ENCODE peak calls at places on chromosomes 4 and X, in seven cellular contexts. One of them, this sample, is unnamed.

GRCh38 chrX:114611018-114611619 is 27.2 kb downstream of the HTR2C start:
- DNase-seq in PC-3: peak; percentile 65
- DNase-seq in endodermal cell: peak; percentile 64
- DNase-seq in H7: peak; percentile 22
- DNase-seq in stomach: peak; percentile 32
- DNase-seq in upper lobe of left lung: no peak
- DNase-seq in GM23338: peak; percentile 68
- DNase-seq in this sample: no peak

GRCh38 chrX:136879001-136879667 is 1.4 kb downstream of the RBMX start:
- DNase-seq in PC-3: no peak
- DNase-seq in GM23338: no peak
- DNase-seq in endodermal cell: no peak
- DNase-seq in upper lobe of left lung: no peak
- DNase-seq in H7: no peak
- DNase-seq in stomach: no peak
- DNase-seq in this sample: no peak

GRCh38 chr4:153204247-153205027 is at the start of gene TRIM2:
- DNase-seq in PC-3: peak; percentile 70
- DNase-seq in stomach: peak; percentile 93
- DNase-seq in endodermal cell: peak; percentile 90
- DNase-seq in upper lobe of left lung: peak; percentile 84
- DNase-seq in H7: peak; percentile 63
- DNase-seq in GM23338: peak; percentile 95
- DNase-seq in this sample: peak; percentile 72

GRCh38 chr4:127140306-127140705 is 492.5 kb upstream of the INTU start:
- DNase-seq in stomach: no peak
- DNase-seq in H7: no peak
- DNase-seq in endodermal cell: no peak
- DNase-seq in PC-3: peak; percentile 41
- DNase-seq in upper lobe of left lung: no peak
- DNase-seq in GM23338: no peak
- DNase-seq in this sample: no peak

GRCh38 chr4:48255130-48255958 is 14.3 kb downstream of the TEC start:
- DNase-seq in endodermal cell: no peak
- DNase-seq in upper lobe of left lung: no peak
- DNase-seq in stomach: no peak
- DNase-seq in H7: no peak
- DNase-seq in GM23338: peak; percentile 13
- DNase-seq in PC-3: no peak
- DNase-seq in this sample: no peak

GRCh38 chrX:100512471-100512870 is 72.3 kb upstream of the TNMD start:
- DNase-seq in endodermal cell: no peak
- DNase-seq in H7: peak; percentile 23
- DNase-seq in upper lobe of left lung: no peak
- DNase-seq in stomach: no peak
- DNase-seq in GM23338: peak; percentile 32
- DNase-seq in PC-3: peak; percentile 40
- DNase-seq in this sample: no peak

GRCh38 chr4:40299704-40300336 is 35.3 kb upstream of the CHRNA9 start:
- DNase-seq in endodermal cell: peak; percentile 31
- DNase-seq in H7: no peak
- DNase-seq in PC-3: peak; percentile 47
- DNase-seq in GM23338: no peak
- DNase-seq in stomach: peak; percentile 52
- DNase-seq in upper lobe of left lung: no peak
- DNase-seq in this sample: no peak

GRCh38 chr4:139153411-139154133 is 23.4 kb downstream of the ELF2 start:
- DNase-seq in upper lobe of left lung: no peak
- DNase-seq in PC-3: peak; percentile 34
- DNase-seq in stomach: no peak
- DNase-seq in GM23338: peak; percentile 79
- DNase-seq in endodermal cell: peak; percentile 66
- DNase-seq in H7: peak; percentile 41
- DNase-seq in this sample: no peak

GRCh38 chr4:66298596-66298995 is 628.3 kb upstream of the EPHA5 start:
- DNase-seq in upper lobe of left lung: no peak
- DNase-seq in PC-3: peak; percentile 73
- DNase-seq in stomach: no peak
- DNase-seq in endodermal cell: no peak
- DNase-seq in GM23338: no peak
- DNase-seq in H7: no peak
- DNase-seq in this sample: no peak

GRCh38 chr4:1488831-1489638 is 82.8 kb upstream of the NKX1-1 start:
- DNase-seq in PC-3: no peak
- DNase-seq in upper lobe of left lung: no peak
- DNase-seq in stomach: no peak
- DNase-seq in endodermal cell: peak; percentile 30
- DNase-seq in GM23338: no peak
- DNase-seq in H7: peak; percentile 46
- DNase-seq in this sample: peak; percentile 19

GRCh38 chrX:111168314-111168713 is 72.3 kb downstream of the PAK3 start:
- DNase-seq in H7: peak; percentile 4
- DNase-seq in PC-3: peak; percentile 10
- DNase-seq in stomach: no peak
- DNase-seq in upper lobe of left lung: no peak
- DNase-seq in GM23338: peak; percentile 43
- DNase-seq in endodermal cell: peak; percentile 72
- DNase-seq in this sample: no peak

GRCh38 chr4:11650801-11651596 is 222.3 kb upstream of the HS3ST1 start:
- DNase-seq in H7: no peak
- DNase-seq in GM23338: no peak
- DNase-seq in PC-3: peak; percentile 50
- DNase-seq in upper lobe of left lung: no peak
- DNase-seq in stomach: no peak
- DNase-seq in endodermal cell: no peak
- DNase-seq in this sample: no peak

GRCh38 chrX:633043-633654 is 2.6 kb downstream of the SHOX start:
- DNase-seq in GM23338: no peak
- DNase-seq in PC-3: no peak
- DNase-seq in stomach: no peak
- DNase-seq in endodermal cell: no peak
- DNase-seq in upper lobe of left lung: no peak
- DNase-seq in H7: no peak
- DNase-seq in this sample: no peak

GRCh38 chr4:151114338-151114737 is 14.9 kb downstream of the RPS3A start:
- DNase-seq in endodermal cell: peak; percentile 35
- DNase-seq in PC-3: no peak
- DNase-seq in H7: no peak
- DNase-seq in stomach: no peak
- DNase-seq in upper lobe of left lung: no peak
- DNase-seq in GM23338: no peak
- DNase-seq in this sample: no peak
- H3K27me3 ChIP-seq in endodermal cell: no peaks in the 10 kb centered on the region
- H3K27me3 ChIP-seq in PC-3: no peaks in the 10 kb centered on the region
- H3K27me3 ChIP-seq in H7: no peaks in the 10 kb centered on the region
- H3K27me3 ChIP-seq in stomach: no peaks in the 10 kb centered on the region
- H3K27me3 ChIP-seq in upper lobe of left lung: no peaks in the 10 kb centered on the region
- H3K27me3 ChIP-seq in GM23338: no peaks in the 10 kb centered on the region
- H3K27me3 ChIP-seq in this sample: no peaks in the 10 kb centered on the region

GRCh38 chr4:135408109-135408508 is 1206.5 kb upstream of the PABPC4L start:
- DNase-seq in upper lobe of left lung: no peak
- DNase-seq in GM23338: peak; percentile 1
- DNase-seq in stomach: no peak
- DNase-seq in H7: peak; percentile 6
- DNase-seq in PC-3: no peak
- DNase-seq in endodermal cell: no peak
- DNase-seq in this sample: no peak
- H3K4me3 ChIP-seq in upper lobe of left lung: no peak overlapping the region
- H3K4me3 ChIP-seq in GM23338: no peak overlapping the region
- H3K4me3 ChIP-seq in stomach: no peak overlapping the region
- H3K4me3 ChIP-seq in H7: no peak overlapping the region
- H3K4me3 ChIP-seq in PC-3: no peak overlapping the region
- H3K4me3 ChIP-seq in endodermal cell: no peak overlapping the region
- H3K4me3 ChIP-seq in this sample: no peak overlapping the region

GRCh38 chrX:103779156-103779555 is 2.5 kb downstream of the PLP1 start:
- DNase-seq in stomach: no peak
- DNase-seq in upper lobe of left lung: no peak
- DNase-seq in PC-3: no peak
- DNase-seq in H7: no peak
- DNase-seq in endodermal cell: no peak
- DNase-seq in GM23338: no peak
- DNase-seq in this sample: no peak

GRCh38 chrX:103773445-103773844 is 3.2 kb upstream of the PLP1 start:
- DNase-seq in GM23338: no peak
- DNase-seq in upper lobe of left lung: no peak
- DNase-seq in PC-3: no peak
- DNase-seq in H7: no peak
- DNase-seq in endodermal cell: no peak
- DNase-seq in stomach: no peak
- DNase-seq in this sample: no peak

GRCh38 chrX:103774070-103774642 is 2.5 kb upstream of the PLP1 start:
- DNase-seq in PC-3: peak; percentile 72
- DNase-seq in endodermal cell: peak; percentile 87
- DNase-seq in GM23338: peak; percentile 17
- DNase-seq in H7: no peak
- DNase-seq in stomach: no peak
- DNase-seq in upper lobe of left lung: no peak
- DNase-seq in this sample: no peak

GRCh38 chrX:103780701-103781402 is 4.2 kb downstream of the PLP1 start:
- DNase-seq in upper lobe of left lung: no peak
- DNase-seq in GM23338: no peak
- DNase-seq in H7: no peak
- DNase-seq in stomach: no peak
- DNase-seq in endodermal cell: no peak
- DNase-seq in PC-3: no peak
- DNase-seq in this sample: no peak

DNA sequence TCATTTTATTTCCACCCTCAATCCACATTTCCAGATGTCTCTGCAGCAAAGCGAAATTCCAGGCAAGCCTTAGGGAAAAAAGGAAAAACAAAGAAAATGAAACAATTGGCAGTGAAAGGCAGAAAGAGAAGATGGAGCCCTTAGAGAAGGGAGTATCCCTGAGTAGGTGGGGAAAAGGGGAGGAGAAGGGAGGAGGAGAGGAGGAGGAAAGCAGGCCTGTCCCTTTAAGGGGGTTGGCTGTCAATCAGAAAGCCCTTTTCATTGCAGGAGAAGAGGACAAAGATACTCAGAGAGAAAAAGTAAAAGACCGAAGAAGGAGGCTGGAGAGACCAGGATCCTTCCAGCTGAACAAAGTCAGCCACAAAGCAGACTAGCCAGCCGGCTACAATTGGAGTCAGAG is at the start of gene PLP1:
- DNase-seq in stomach: no peak
- DNase-seq in upper lobe of left lung: no peak
- DNase-seq in GM23338: peak; percentile 8
- DNase-seq in endodermal cell: no peak
- DNase-seq in H7: no peak
- DNase-seq in PC-3: no peak
- DNase-seq in this sample: no peak
- H3K27me3 ChIP-seq in stomach: no peaks in the 10 kb centered on the region
- H3K27me3 ChIP-seq in upper lobe of left lung: no peaks in the 10 kb centered on the region
- H3K27me3 ChIP-seq in GM23338: no peaks in the 10 kb centered on the region
- H3K27me3 ChIP-seq in endodermal cell: no peaks in the 10 kb centered on the region
- H3K27me3 ChIP-seq in H7: no peaks in the 10 kb centered on the region
- H3K27me3 ChIP-seq in PC-3: peaks cover 4% of the 10 kb centered on the region
- H3K27me3 ChIP-seq in this sample: no peaks in the 10 kb centered on the region

DNA sequence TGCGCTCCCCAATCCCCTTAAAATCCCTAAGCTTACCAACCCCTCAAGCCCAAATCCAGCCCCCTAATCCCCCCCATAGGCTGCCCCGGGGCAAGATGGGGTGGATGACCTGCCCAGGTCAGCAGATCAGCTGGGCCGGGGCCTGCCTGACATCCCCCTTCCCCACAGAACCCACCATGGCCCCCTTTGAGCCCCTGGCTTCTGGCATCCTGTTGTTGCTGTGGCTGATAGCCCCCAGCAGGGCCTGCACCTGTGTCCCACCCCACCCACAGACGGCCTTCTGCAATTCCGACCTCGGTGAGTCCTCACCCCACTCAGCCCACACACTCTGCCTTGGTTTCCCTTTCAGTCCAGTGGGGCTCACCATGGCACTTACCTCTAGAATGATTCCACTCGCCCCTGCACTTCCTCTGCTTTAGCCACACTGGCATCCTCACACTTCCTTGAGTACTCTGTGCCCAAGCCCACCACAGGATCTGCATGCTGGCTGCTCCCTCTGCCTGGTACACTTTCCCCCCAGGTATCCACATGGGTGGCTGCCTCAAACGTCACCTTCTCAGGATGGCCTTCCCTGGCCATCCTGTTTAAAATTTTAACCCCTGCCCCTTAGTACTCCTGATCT is 1.1 kb downstream of the TIMP1 start:
- DNase-seq in upper lobe of left lung: no peak
- DNase-seq in H7: no peak
- DNase-seq in GM23338: no peak
- DNase-seq in stomach: no peak
- DNase-seq in PC-3: no peak
- DNase-seq in endodermal cell: no peak
- DNase-seq in this sample: no peak
- H3K4me3 ChIP-seq in upper lobe of left lung: no peak overlapping the region
- H3K4me3 ChIP-seq in H7: no peak overlapping the region
- H3K4me3 ChIP-seq in GM23338: no peak overlapping the region
- H3K4me3 ChIP-seq in stomach: peak overlapping the region; percentile 39
- H3K4me3 ChIP-seq in PC-3: peak overlapping the region; percentile 83
- H3K4me3 ChIP-seq in endodermal cell: peak overlapping the region; percentile 71
- H3K4me3 ChIP-seq in this sample: peak overlapping the region; percentile 54

GRCh38 chr4:120000591-120001296 is 65.9 kb downstream of the MAD2L1 start:
- DNase-seq in PC-3: no peak
- DNase-seq in stomach: no peak
- DNase-seq in GM23338: no peak
- DNase-seq in H7: no peak
- DNase-seq in upper lobe of left lung: no peak
- DNase-seq in endodermal cell: no peak
- DNase-seq in this sample: no peak
- H3K27me3 ChIP-seq in PC-3: no peaks in the 10 kb centered on the region
- H3K27me3 ChIP-seq in stomach: no peaks in the 10 kb centered on the region
- H3K27me3 ChIP-seq in GM23338: peaks cover 2% of the 10 kb centered on the region
- H3K27me3 ChIP-seq in H7: no peaks in the 10 kb centered on the region
- H3K27me3 ChIP-seq in upper lobe of left lung: no peaks in the 10 kb centered on the region
- H3K27me3 ChIP-seq in endodermal cell: no peaks in the 10 kb centered on the region
- H3K27me3 ChIP-seq in this sample: no peaks in the 10 kb centered on the region

DNA sequence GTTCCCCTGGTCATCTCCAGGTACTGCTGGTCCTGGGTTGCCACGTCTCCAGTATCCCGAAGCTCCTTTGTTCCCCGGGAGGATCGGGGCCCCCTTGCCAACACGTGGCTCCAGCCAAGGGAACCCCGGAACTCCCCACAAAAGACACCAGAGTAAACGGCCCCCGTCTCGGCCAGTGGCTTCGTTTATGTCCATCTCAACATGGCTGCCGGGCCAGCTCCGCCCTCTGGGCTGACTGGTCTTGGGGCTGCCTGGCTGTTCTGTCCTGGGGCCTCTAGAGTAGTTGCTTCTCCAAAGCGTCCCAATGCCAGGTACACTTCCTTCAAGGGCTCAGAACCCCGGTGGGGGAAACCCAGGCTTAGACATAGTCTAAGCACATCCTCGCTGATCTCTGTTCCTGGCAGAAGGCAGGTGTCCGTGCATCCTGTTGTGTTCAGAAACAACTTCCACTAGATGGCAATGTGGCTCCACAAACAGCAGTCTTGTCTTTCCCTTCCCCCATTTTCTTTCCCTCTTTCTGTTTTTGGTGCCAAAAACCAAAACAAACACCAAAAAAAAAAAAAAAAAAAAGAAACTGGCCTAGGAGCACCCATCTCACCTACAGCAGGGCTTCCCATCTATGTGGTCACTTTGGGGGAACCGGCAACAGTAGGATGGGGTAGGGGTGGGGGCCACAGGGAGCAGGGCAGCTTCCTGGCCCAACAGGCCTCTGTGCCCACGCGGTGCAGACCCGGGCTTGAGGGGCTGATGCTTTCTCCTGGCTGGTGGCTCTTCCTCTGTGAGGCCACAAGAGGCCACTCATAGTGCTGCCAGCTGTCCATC is 35.3 kb downstream of the NBDY start:
- DNase-seq in GM23338: peak; percentile 67
- DNase-seq in H7: peak; percentile 78
- DNase-seq in upper lobe of left lung: peak; percentile 69
- DNase-seq in stomach: peak; percentile 66
- DNase-seq in PC-3: peak; percentile 69
- DNase-seq in endodermal cell: peak; percentile 82
- DNase-seq in this sample: no peak
- H3K4me3 ChIP-seq in GM23338: no peak overlapping the region
- H3K4me3 ChIP-seq in H7: no peak overlapping the region
- H3K4me3 ChIP-seq in upper lobe of left lung: peak overlapping the region; percentile 5
- H3K4me3 ChIP-seq in stomach: peak overlapping the region; percentile 67
- H3K4me3 ChIP-seq in PC-3: no peak overlapping the region
- H3K4me3 ChIP-seq in endodermal cell: no peak overlapping the region
- H3K4me3 ChIP-seq in this sample: peak overlapping the region; percentile 2